ENCODE peak calls at places on chromosome 18, in four cellular contexts. R, P, Z and C are unnamed samples.

GRCh38 chr18:8910843-8911242 is 191.7 kb upstream of the NDUFV2 start:
- DNase-seq in R (no peak), Z (no peak), P (no peak), C (no peak)

GRCh38 chr18:58446661-58447060 is 182.2 kb downstream of the ALPK2 start:
- DNase-seq in P (no peak), Z (no peak), R (no peak), C (no peak)

GRCh38 chr18:30920757-30921156 is 121.8 kb downstream of the DSC3 start:
- DNase-seq in Z (no peak), P (no peak), R (no peak), C (no peak)

GRCh38 chr18:21599585-21600525 is 649 bp downstream of the ESCO1 start:
- DNase-seq in R (peak), P (peak), Z (no peak), C (peak)

GRCh38 chr18:66599190-66599589 is 4.7 kb downstream of the CDH19 start:
- DNase-seq in Z (no peak), R (no peak), P (no peak), C (no peak)

GRCh38 chr18:49161627-49162026 is 210.9 kb upstream of the SMAD7 start:
- DNase-seq in Z (no peak), R (no peak), P (no peak), C (no peak)

GRCh38 chr18:34122724-34123334 is 101.9 kb downstream of the NOL4 start:
- DNase-seq in R (peak), Z (no peak), P (peak), C (no peak)

GRCh38 chr18:59649575-59649974 is 47.6 kb downstream of the CCBE1 start:
- DNase-seq in Z (no peak), R (no peak), P (no peak), C (peak)

GRCh38 chr18:9696112-9696511 is 12.0 kb upstream of the RAB31 start:
- DNase-seq in P (no peak), R (no peak), Z (no peak), C (peak)

GRCh38 chr18:42211201-42211600 is 256.2 kb downstream of the PIK3C3 start:
- DNase-seq in Z (no peak), P (no peak), R (no peak), C (no peak)

GRCh38 chr18:59877366-59877765 is 22.4 kb upstream of the PMAIP1 start:
- DNase-seq in R (no peak), P (no peak), Z (no peak), C (no peak)

GRCh38 chr18:46672062-46672970 is 15.3 kb upstream of the LOXHD1 start:
- DNase-seq in Z (no peak), R (no peak), P (no peak), C (no peak)

GRCh38 chr18:35933982-35934381 is 38.5 kb upstream of the RMP24 start:
- DNase-seq in P (peak), Z (no peak), R (no peak), C (no peak)

GRCh38 chr18:69945220-69946114 is 2.2 kb downstream of the CD226 start:
- DNase-seq in P (no peak), R (no peak), Z (no peak), C (no peak)

GRCh38 chr18:68721681-68722583 is 7.0 kb upstream of the TMX3 start:
- DNase-seq in R (no peak), P (no peak), Z (no peak), C (no peak)

GRCh38 chr18:68436485-68436884 is 278.4 kb downstream of the TMX3 start:
- DNase-seq in Z (no peak), R (no peak), P (peak), C (no peak)

GRCh38 chr18:32386466-32386865 is 84.2 kb downstream of the GAREM1 start:
- DNase-seq in R (no peak), Z (no peak), P (no peak), C (no peak)

GRCh38 chr18:50659091-50660003 is 99.5 kb downstream of the MAPK4 start:
- DNase-seq in R (no peak), P (peak), Z (no peak), C (no peak)
- TF ChIP-seq CTCF in R (no peak), P (no peak), Z (no peak), C (no peak)

DNA sequence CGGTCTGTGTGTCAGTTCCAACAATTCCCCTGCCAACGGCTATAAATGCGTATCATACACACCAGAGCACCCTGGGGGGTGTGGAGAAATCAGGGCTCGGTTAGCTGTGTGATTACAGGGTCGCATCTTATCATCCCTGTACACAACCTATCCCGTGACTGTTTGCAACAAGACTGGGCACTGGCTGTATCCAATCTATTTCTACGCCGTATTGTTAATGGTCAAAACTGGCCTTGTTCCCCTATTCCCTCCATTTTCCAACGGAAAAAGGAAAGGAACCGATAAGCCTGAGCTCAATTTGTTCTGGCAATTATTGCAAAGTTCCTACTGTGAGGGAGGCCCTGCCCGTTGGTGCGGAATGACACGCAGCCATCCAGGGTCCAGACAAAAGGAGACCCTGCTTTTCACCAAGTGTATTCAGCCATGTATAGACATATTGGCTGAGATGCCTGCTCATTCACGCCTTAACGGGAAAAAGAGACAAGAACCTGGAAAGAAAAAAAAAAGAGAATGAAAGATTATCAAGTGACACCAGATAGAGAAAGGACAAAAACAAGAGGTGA is 137.0 kb downstream of the CDH20 start:
- DNase-seq in R (no peak), P (no peak), Z (no peak), C (no peak)
- TF ChIP-seq CTCF in R (no peak), P (no peak), Z (no peak), C (no peak)

DNA sequence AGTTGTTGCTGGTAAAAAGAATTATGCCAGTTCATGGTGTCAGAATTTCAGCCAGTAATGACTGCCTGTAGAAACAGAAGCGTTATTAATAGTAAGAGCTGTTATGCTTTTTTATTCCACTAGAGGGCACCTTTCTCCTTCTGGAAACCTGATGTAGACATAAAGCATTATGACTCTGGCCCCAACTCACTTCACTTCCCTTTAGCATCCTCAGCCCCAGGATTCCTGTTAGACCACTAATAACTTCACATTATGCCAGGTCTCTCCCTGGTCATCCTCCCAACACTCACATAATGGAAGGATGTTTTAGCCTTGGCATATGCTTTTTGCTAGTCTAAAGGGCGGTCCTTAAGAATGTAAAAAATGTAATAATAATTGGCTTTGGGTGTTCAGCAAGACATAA is 34.9 kb downstream of the C18orf54 start:
- DNase-seq in R (no peak), Z (no peak), P (peak), C (no peak)
- TF ChIP-seq CTCF in R (peak), Z (peak), P (peak), C (peak)

DNA sequence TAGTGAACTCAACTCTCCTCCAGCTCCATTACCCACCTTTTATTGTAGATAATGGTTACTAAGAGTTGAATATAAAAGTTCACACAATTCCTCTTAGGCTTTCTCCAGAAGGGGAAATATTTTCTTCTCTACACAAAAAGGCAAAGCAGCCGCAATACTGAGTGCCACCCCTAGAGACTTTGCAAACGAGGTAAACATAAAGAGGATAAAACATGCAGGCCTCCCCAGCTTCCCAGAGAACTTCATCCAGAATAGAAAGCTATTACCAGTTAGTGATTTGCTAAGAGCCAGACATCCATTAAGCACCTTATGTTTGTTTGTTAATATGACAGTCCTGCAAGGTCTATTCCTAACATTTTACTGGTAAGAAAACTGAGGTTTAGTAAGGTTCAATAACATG is 17.4 kb downstream of the ZNF521 start:
- DNase-seq in Z (no peak), R (no peak), P (no peak), C (no peak)
- TF ChIP-seq CTCF in Z (no peak), R (peak), P (no peak), C (no peak)

GRCh38 chr18:25561923-25562322 is 210.0 kb upstream of the ZNF521 start:
- DNase-seq in Z (no peak), R (no peak), P (peak), C (no peak)
- TF ChIP-seq CTCF in Z (no peak), R (peak), P (peak), C (peak)

GRCh38 chr18:14085770-14086458 is 46.3 kb downstream of the ZNF519 start:
- DNase-seq in R (no peak), P (no peak), Z (no peak), C (no peak)

GRCh38 chr18:14089781-14090180 is 42.5 kb downstream of the ZNF519 start:
- DNase-seq in P (no peak), R (no peak), Z (no peak), C (no peak)

GRCh38 chr18:14089176-14089575 is 43.1 kb downstream of the ZNF519 start:
- DNase-seq in P (no peak), R (no peak), Z (no peak), C (no peak)

GRCh38 chr18:14086459-14087231 is 45.6 kb downstream of the ZNF519 start:
- DNase-seq in R (peak), Z (no peak), P (peak), C (no peak)
- TF ChIP-seq CTCF in R (peak), Z (no peak), P (peak), C (peak)

DNA sequence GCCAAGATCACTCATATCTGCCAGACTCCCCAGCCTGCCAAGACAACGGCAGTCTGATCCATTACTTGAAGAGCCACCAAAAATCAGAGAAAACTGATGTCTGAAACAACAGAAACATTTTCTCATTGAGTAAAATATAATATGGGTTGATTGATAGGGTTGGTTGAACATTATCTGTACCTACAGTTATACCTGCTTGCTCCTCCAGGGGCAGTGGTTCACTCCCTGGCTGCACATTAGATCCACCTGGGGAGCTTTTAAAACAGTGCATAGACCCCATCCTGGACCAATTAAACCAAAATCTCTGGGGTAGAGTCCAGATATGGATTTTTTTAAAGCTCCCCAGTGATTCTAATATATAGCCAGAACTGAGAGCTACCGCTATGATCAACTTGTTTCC is 43.6 kb upstream of the SLC14A2 start:
- DNase-seq in R (no peak), Z (no peak), P (no peak), C (no peak)
- TF ChIP-seq CTCF in R (peak), Z (no peak), P (no peak), C (peak)

GRCh38 chr18:24408496-24408895 is 10.9 kb upstream of the OSBPL1A start:
- DNase-seq in Z (no peak), R (no peak), P (no peak), C (no peak)

GRCh38 chr18:24417465-24417864 is 9.0 kb upstream of the IMPACT start:
- DNase-seq in P (no peak), R (no peak), Z (no peak), C (no peak)

GRCh38 chr18:24414349-24415003 is 12.0 kb upstream of the IMPACT start:
- DNase-seq in P (no peak), R (no peak), Z (no peak), C (no peak)

GRCh38 chr18:24413148-24413547 is 13.3 kb upstream of the IMPACT start:
- DNase-seq in Z (no peak), P (peak), R (peak), C (no peak)
- TF ChIP-seq CTCF in Z (no peak), P (peak), R (peak), C (peak)

GRCh38 chr18:79988079-79988924 is at the start of gene TXNL4A:
- DNase-seq in R (peak), Z (peak), P (peak), C (peak)
- TF ChIP-seq CTCF in R (peak), Z (peak), P (no peak), C (peak)